ENCODE peak calls at places on chromosomes 2 and 18, in six cellular contexts. S is upper lobe of right lung, T is fibroblast of mammary gland, G is AG04450, O is left lung, X is HCT116. R is an unnamed sample.

GRCh38 chr2:66275984-66276383 is 158.9 kb upstream of the MEIS1 start:
- DNase-seq in S (no peak), T (peak; percentile 0), G (no peak), O (no peak), X (no peak), R (no peak)

GRCh38 chr18:9619056-9619455 is 4.7 kb upstream of the PPP4R1 start:
- DNase-seq in S (no peak), T (no peak), G (no peak), O (no peak), X (no peak), R (no peak)

GRCh38 chr2:207474871-207475485 is 54.8 kb upstream of the CREB1 start:
- DNase-seq in S (no peak), T (peak; percentile 77), G (no peak), O (no peak), X (peak; percentile 39), R (no peak)

GRCh38 chr2:20291846-20292408 is 58.7 kb downstream of the PUM2 start:
- DNase-seq in S (no peak), T (peak; percentile 21), G (no peak), O (peak; percentile 68), X (no peak), R (no peak)

GRCh38 chr2:177796011-177796410 is 276.6 kb downstream of the PDE11A start:
- DNase-seq in S (no peak), T (no peak), G (no peak), O (no peak), X (no peak), R (no peak)

GRCh38 chr2:186595219-186595618 is 5.4 kb downstream of the ITGAV start:
- DNase-seq in S (no peak), T (peak; percentile 52), G (no peak), O (no peak), X (no peak), R (no peak)

GRCh38 chr2:173448938-173449471 is 94.3 kb downstream of the CDCA7 start:
- DNase-seq in S (peak; percentile 79), T (peak; percentile 79), G (peak; percentile 42), O (peak; percentile 84), X (peak; percentile 85), R (peak; percentile 66)

GRCh38 chr2:70557171-70557838 is 3.7 kb upstream of the TGFA start:
- DNase-seq in S (no peak), T (no peak), G (no peak), O (no peak), X (no peak), R (no peak)

DNA sequence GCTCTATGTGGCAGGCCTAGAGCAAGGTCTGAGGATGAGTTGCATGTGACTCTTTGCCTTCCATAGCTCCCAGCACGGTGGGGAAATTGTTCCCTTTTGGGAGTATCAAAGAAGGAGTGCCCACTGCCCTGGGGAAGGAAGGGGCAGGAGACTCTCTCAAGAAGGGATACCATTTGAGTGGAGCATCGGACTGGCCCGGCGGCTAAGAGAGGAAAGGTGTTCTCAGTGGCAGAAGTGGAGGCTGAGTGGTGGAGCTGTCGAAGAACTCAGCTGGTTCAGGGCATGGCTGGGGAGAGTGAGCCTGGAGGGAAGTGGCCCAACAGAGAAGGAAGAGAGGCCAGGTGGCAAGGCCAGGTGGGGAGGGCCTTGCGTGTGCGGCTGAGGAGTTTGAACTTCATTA is 235.2 kb downstream of the DYSF start:
- DNase-seq in S (peak; percentile 37), T (no peak), G (no peak), O (peak; percentile 28), X (no peak), R (no peak)
- TF ChIP-seq CTCF in S (no peak), T (no peak), G (no peak), O (no peak), X (no peak), R (no peak)

GRCh38 chr2:99190548-99190947 is 9.6 kb downstream of the MRPL30 start:
- DNase-seq in S (no peak), T (no peak), G (no peak), O (no peak), X (no peak), R (no peak)
- TF ChIP-seq CTCF in S (no peak), T (peak; percentile 1), G (peak; percentile 9), O (no peak), X (peak; percentile 48), R (no peak)

GRCh38 chr2:57701391-57701791 is 345.2 kb upstream of the VRK2 start:
- DNase-seq in S (no peak), T (no peak), G (no peak), O (no peak), X (no peak), R (no peak)
- TF ChIP-seq CTCF in S (no peak), T (no peak), G (no peak), O (no peak), X (no peak), R (no peak)

GRCh38 chr2:134118279-134119116 is 135.4 kb upstream of the MGAT5 start:
- DNase-seq in S (peak; percentile 76), T (peak; percentile 98), G (peak; percentile 90), O (no peak), X (peak; percentile 84), R (peak; percentile 74)
- TF ChIP-seq CTCF in S (peak; percentile 82), T (peak; percentile 85), G (peak; percentile 81), O (peak; percentile 75), X (peak; percentile 80), R (peak; percentile 79)

GRCh38 chr2:145593280-145593679 is 1073.4 kb upstream of the ZEB2 start:
- DNase-seq in S (no peak), T (no peak), G (no peak), O (no peak), X (no peak), R (no peak)

GRCh38 chr2:145592362-145592761 is 1072.4 kb upstream of the ZEB2 start:
- DNase-seq in S (no peak), T (no peak), G (no peak), O (no peak), X (no peak), R (no peak)

GRCh38 chr2:145597011-145597410 is 1077.1 kb upstream of the ZEB2 start:
- DNase-seq in S (no peak), T (peak; percentile 44), G (no peak), O (no peak), X (no peak), R (no peak)

GRCh38 chr2:145595296-145595695 is 1075.4 kb upstream of the ZEB2 start:
- DNase-seq in S (no peak), T (peak; percentile 50), G (no peak), O (no peak), X (no peak), R (no peak)

DNA sequence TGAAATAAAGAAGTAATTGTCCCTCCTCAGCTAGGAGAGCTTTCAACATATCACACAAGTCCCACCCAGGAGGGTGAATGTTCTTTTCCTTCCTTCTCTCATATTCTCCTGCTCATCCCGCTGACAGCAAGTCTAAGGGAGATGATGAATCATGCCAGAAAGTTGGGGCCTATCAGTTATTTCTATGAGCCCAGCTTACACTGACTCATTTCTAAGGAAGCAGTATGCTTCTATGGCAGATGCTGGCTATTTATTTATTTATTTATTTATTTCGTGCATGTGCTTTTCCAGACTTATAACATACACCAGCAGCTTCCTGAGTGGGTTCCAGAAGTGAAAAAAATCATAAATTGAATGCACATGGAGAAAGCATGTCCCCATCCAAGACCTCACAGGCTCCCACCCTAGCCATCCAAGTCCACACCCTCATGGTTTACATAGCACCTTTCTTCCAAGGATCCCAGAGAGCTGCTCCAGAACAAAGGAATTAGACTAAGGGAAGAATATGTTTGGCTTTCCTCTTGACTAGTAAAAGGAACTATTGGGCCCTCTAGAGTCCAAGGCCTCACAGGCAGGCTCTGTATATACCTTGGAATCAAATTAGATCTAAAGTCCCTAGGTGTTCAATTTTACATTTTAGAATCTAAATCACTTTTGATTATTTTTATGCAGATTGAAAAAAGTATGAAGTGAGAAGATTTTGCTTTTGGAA is 1074.2 kb upstream of the ZEB2 start:
- DNase-seq in S (no peak), T (peak; percentile 93), G (peak; percentile 34), O (no peak), X (no peak), R (no peak)
- TF ChIP-seq CTCF in S (no peak), T (peak; percentile 41), G (peak; percentile 41), O (no peak), X (no peak), R (no peak)

GRCh38 chr2:46365913-46366674 is 68.9 kb downstream of the EPAS1 start:
- DNase-seq in S (no peak), T (peak; percentile 33), G (no peak), O (no peak), X (no peak), R (no peak)
- TF ChIP-seq CTCF in S (peak; percentile 34), T (peak; percentile 65), G (peak; percentile 61), O (no peak), X (peak; percentile 55), R (no peak)

GRCh38 chr18:79964330-79965118 is at the start of gene HSBP1L1:
- DNase-seq in S (peak; percentile 93), T (peak; percentile 28), G (no peak), O (peak; percentile 95), X (peak; percentile 48), R (peak; percentile 58)
- TF ChIP-seq CTCF in S (peak; percentile 44), T (no peak), G (peak; percentile 16), O (no peak), X (peak; percentile 22), R (peak; percentile 36)

R was measured in CD14-positive monocyte.